ENCODE peak calls at places on chromosomes 7 and 10, in four cellular contexts. One of them, this sample, is unnamed.
A peak's percentile ranks its signal among the peaks of the same experiment; 100 is the strongest.

GRCh38 chr10:36425140-36425797 is 700.1 kb upstream of the ANKRD30A start:
- DNase-seq in NT2/D1: no peak
- DNase-seq in left cardiac atrium: no peak
- DNase-seq in iPS DF 19.7: no peak
- DNase-seq in this sample: peak; percentile 14

GRCh38 chr10:72274213-72274729 is 547 bp downstream of the DDIT4 start:
- DNase-seq in iPS DF 19.7: no peak
- DNase-seq in left cardiac atrium: peak; percentile 54
- DNase-seq in NT2/D1: no peak
- DNase-seq in this sample: no peak

GRCh38 chr7:107725138-107725740 is 18.7 kb upstream of the CBLL1 start:
- DNase-seq in left cardiac atrium: peak; percentile 39
- DNase-seq in iPS DF 19.7: no peak
- DNase-seq in NT2/D1: peak; percentile 39
- DNase-seq in this sample: peak; percentile 80

GRCh38 chr10:16965740-16966447 is 148.7 kb upstream of the RSU1 start:
- DNase-seq in left cardiac atrium: peak; percentile 44
- DNase-seq in iPS DF 19.7: no peak
- DNase-seq in NT2/D1: peak; percentile 57
- DNase-seq in this sample: peak; percentile 94

GRCh38 chr7:54995631-54996340 is 23.0 kb upstream of the EGFR start:
- DNase-seq in NT2/D1: no peak
- DNase-seq in iPS DF 19.7: no peak
- DNase-seq in left cardiac atrium: no peak
- DNase-seq in this sample: peak; percentile 82

GRCh38 chr10:64648915-64649314 is 1127.7 kb downstream of the REEP3 start:
- DNase-seq in iPS DF 19.7: no peak
- DNase-seq in NT2/D1: peak; percentile 6
- DNase-seq in left cardiac atrium: no peak
- DNase-seq in this sample: no peak

GRCh38 chr7:22607180-22607579 is 107.2 kb upstream of the STEAP1B start:
- DNase-seq in iPS DF 19.7: no peak
- DNase-seq in left cardiac atrium: no peak
- DNase-seq in NT2/D1: no peak
- DNase-seq in this sample: peak; percentile 83

GRCh38 chr7:30923009-30923773 is 11.5 kb downstream of the AQP1 start:
- DNase-seq in NT2/D1: no peak
- DNase-seq in iPS DF 19.7: no peak
- DNase-seq in left cardiac atrium: no peak
- DNase-seq in this sample: no peak

GRCh38 chr7:83413425-83413824 is 235.5 kb downstream of the SEMA3E start:
- DNase-seq in left cardiac atrium: no peak
- DNase-seq in NT2/D1: no peak
- DNase-seq in iPS DF 19.7: no peak
- DNase-seq in this sample: peak; percentile 64

GRCh38 chr10:12800302-12800701 is 201.2 kb downstream of the CCDC3 start:
- DNase-seq in NT2/D1: no peak
- DNase-seq in iPS DF 19.7: no peak
- DNase-seq in left cardiac atrium: no peak
- DNase-seq in this sample: no peak

GRCh38 chr7:67777119-67777518 is 780.5 kb downstream of the TYW1 start:
- DNase-seq in left cardiac atrium: no peak
- DNase-seq in NT2/D1: no peak
- DNase-seq in iPS DF 19.7: no peak
- DNase-seq in this sample: no peak

GRCh38 chr10:128560993-128561392 is 434.8 kb upstream of the MKI67 start:
- DNase-seq in NT2/D1: no peak
- DNase-seq in left cardiac atrium: no peak
- DNase-seq in iPS DF 19.7: no peak
- DNase-seq in this sample: no peak

GRCh38 chr7:7516662-7517061 is 19.0 kb downstream of the COL28A1 start:
- DNase-seq in iPS DF 19.7: no peak
- DNase-seq in NT2/D1: no peak
- DNase-seq in left cardiac atrium: no peak
- DNase-seq in this sample: no peak

GRCh38 chr10:133544506-133544905 is 17.3 kb downstream of the CYP2E1 start:
- DNase-seq in NT2/D1: no peak
- DNase-seq in left cardiac atrium: no peak
- DNase-seq in iPS DF 19.7: no peak
- DNase-seq in this sample: no peak

This sample was measured in fibroblast of mammary gland.